ENCODE peak calls at places on chromosomes 12 and 14, in five cellular contexts. K is CD4-positive, CD25-positive, alpha-beta regulatory T cell; M is HEK293T; S is AG10803; Q is effector memory CD8-positive, alpha-beta T cell. P is an unnamed sample.

GRCh38 chr14:68820536-68820935 is 27.7 kb upstream of the ZFP36L1 start:
- DNase-seq in K (peak; percentile 33), M (no peak), S (no peak), Q (peak; percentile 17), P (no peak)

GRCh38 chr12:104643921-104644669 is 187.3 kb downstream of the CHST11 start:
- DNase-seq in K (no peak), M (no peak), S (no peak), Q (no peak), P (no peak)

GRCh38 chr12:15662303-15662980 is 126.7 kb downstream of the EPS8 start:
- DNase-seq in K (no peak), M (no peak), S (peak; percentile 86), Q (no peak), P (no peak)

GRCh38 chr12:80593766-80594165 is 113.7 kb upstream of the MYF6 start:
- DNase-seq in K (no peak), M (no peak), S (peak; percentile 90), Q (no peak), P (no peak)

GRCh38 chr12:6465467-6466183 is 4.9 kb downstream of the VAMP1 start:
- DNase-seq in K (no peak), M (peak; percentile 61), S (peak; percentile 77), Q (peak; percentile 62), P (peak; percentile 85)

GRCh38 chr12:107326237-107326636 is 232.9 kb upstream of the CRY1 start:
- DNase-seq in K (no peak), M (no peak), S (no peak), Q (no peak), P (peak; percentile 40)

GRCh38 chr12:52440821-52441319 is 6.7 kb upstream of the KRT75 start:
- DNase-seq in K (no peak), M (no peak), S (peak; percentile 83), Q (no peak), P (no peak)

GRCh38 chr12:124828264-124829007 is 35.2 kb downstream of the SCARB1 start:
- DNase-seq in K (no peak), M (no peak), S (peak; percentile 51), Q (no peak), P (no peak)

GRCh38 chr12:38555620-38556596 is 239.3 kb downstream of the ALG10B start:
- DNase-seq in K (no peak), M (no peak), S (no peak), Q (no peak), P (no peak)

GRCh38 chr12:82758743-82759142 is 72.0 kb downstream of the TMTC2 start:
- DNase-seq in K (no peak), M (no peak), S (no peak), Q (no peak), P (no peak)